ENCODE peak calls at places on chromosomes 4 and X, in nine cellular contexts. One of them, this sample, is unnamed.

GRCh38 chr4:156190606-156191005 is 236.9 kb upstream of the CTSO start:
- DNase-seq in CD4-positive, alpha-beta T cell: no peak
- DNase-seq in stimulated activated CD8-positive, alpha-beta memory T cell treated with anti-CD3 and anti-CD28 coated beads, Interleukin-2, amount 100 ng/mL, for 1 hour: no peak
- DNase-seq in posterior cingulate gyrus: no peak
- DNase-seq in stimulated activated CD4-positive, alpha-beta T cell treated with anti-CD3 and anti-CD28 coated beads, Interleukin-1b, Interleukin-23, amount 100 ng/mL, for 24 hours: no peak
- DNase-seq in pancreas: no peak
- DNase-seq in NT2/D1: no peak
- DNase-seq in NCI-H1105: no peak
- DNase-seq in GM20000: no peak
- DNase-seq in this sample: no peak

GRCh38 chr4:170395773-170396172 is 306.0 kb upstream of the AADAT start:
- DNase-seq in CD4-positive, alpha-beta T cell: no peak
- DNase-seq in stimulated activated CD8-positive, alpha-beta memory T cell treated with anti-CD3 and anti-CD28 coated beads, Interleukin-2, amount 100 ng/mL, for 1 hour: no peak
- DNase-seq in posterior cingulate gyrus: no peak
- DNase-seq in stimulated activated CD4-positive, alpha-beta T cell treated with anti-CD3 and anti-CD28 coated beads, Interleukin-1b, Interleukin-23, amount 100 ng/mL, for 24 hours: no peak
- DNase-seq in pancreas: no peak
- DNase-seq in NT2/D1: no peak
- DNase-seq in NCI-H1105: no peak
- DNase-seq in GM20000: no peak
- DNase-seq in this sample: no peak

GRCh38 chr4:25862411-25863346 is at the start of gene SEL1L3:
- DNase-seq in CD4-positive, alpha-beta T cell: no peak
- DNase-seq in stimulated activated CD8-positive, alpha-beta memory T cell treated with anti-CD3 and anti-CD28 coated beads, Interleukin-2, amount 100 ng/mL, for 1 hour: no peak
- DNase-seq in posterior cingulate gyrus: no peak
- DNase-seq in stimulated activated CD4-positive, alpha-beta T cell treated with anti-CD3 and anti-CD28 coated beads, Interleukin-1b, Interleukin-23, amount 100 ng/mL, for 24 hours: peak
- DNase-seq in pancreas: peak
- DNase-seq in NT2/D1: no peak
- DNase-seq in NCI-H1105: no peak
- DNase-seq in GM20000: peak
- DNase-seq in this sample: peak

GRCh38 chrX:138754861-138755260 is 43.3 kb upstream of the FGF13 start:
- DNase-seq in CD4-positive, alpha-beta T cell: no peak
- DNase-seq in stimulated activated CD8-positive, alpha-beta memory T cell treated with anti-CD3 and anti-CD28 coated beads, Interleukin-2, amount 100 ng/mL, for 1 hour: no peak
- DNase-seq in posterior cingulate gyrus: no peak
- DNase-seq in stimulated activated CD4-positive, alpha-beta T cell treated with anti-CD3 and anti-CD28 coated beads, Interleukin-1b, Interleukin-23, amount 100 ng/mL, for 24 hours: no peak
- DNase-seq in pancreas: no peak
- DNase-seq in NT2/D1: no peak
- DNase-seq in NCI-H1105: no peak
- DNase-seq in GM20000: no peak
- DNase-seq in this sample: no peak

GRCh38 chrX:134520860-134521390 is 61.0 kb downstream of the HPRT1 start:
- DNase-seq in CD4-positive, alpha-beta T cell: no peak
- DNase-seq in stimulated activated CD8-positive, alpha-beta memory T cell treated with anti-CD3 and anti-CD28 coated beads, Interleukin-2, amount 100 ng/mL, for 1 hour: no peak
- DNase-seq in posterior cingulate gyrus: no peak
- DNase-seq in stimulated activated CD4-positive, alpha-beta T cell treated with anti-CD3 and anti-CD28 coated beads, Interleukin-1b, Interleukin-23, amount 100 ng/mL, for 24 hours: no peak
- DNase-seq in pancreas: no peak
- DNase-seq in NT2/D1: peak
- DNase-seq in NCI-H1105: peak
- DNase-seq in GM20000: peak
- DNase-seq in this sample: peak

GRCh38 chr4:174524242-174524641 is 2.0 kb upstream of the HPGD start:
- DNase-seq in CD4-positive, alpha-beta T cell: no peak
- DNase-seq in stimulated activated CD8-positive, alpha-beta memory T cell treated with anti-CD3 and anti-CD28 coated beads, Interleukin-2, amount 100 ng/mL, for 1 hour: no peak
- DNase-seq in posterior cingulate gyrus: no peak
- DNase-seq in stimulated activated CD4-positive, alpha-beta T cell treated with anti-CD3 and anti-CD28 coated beads, Interleukin-1b, Interleukin-23, amount 100 ng/mL, for 24 hours: no peak
- DNase-seq in pancreas: no peak
- DNase-seq in NT2/D1: no peak
- DNase-seq in NCI-H1105: no peak
- DNase-seq in GM20000: no peak
- DNase-seq in this sample: no peak

GRCh38 chr4:163679189-163679588 is 184.7 kb downstream of the TMA16 start:
- DNase-seq in CD4-positive, alpha-beta T cell: no peak
- DNase-seq in stimulated activated CD8-positive, alpha-beta memory T cell treated with anti-CD3 and anti-CD28 coated beads, Interleukin-2, amount 100 ng/mL, for 1 hour: no peak
- DNase-seq in posterior cingulate gyrus: no peak
- DNase-seq in stimulated activated CD4-positive, alpha-beta T cell treated with anti-CD3 and anti-CD28 coated beads, Interleukin-1b, Interleukin-23, amount 100 ng/mL, for 24 hours: no peak
- DNase-seq in pancreas: no peak
- DNase-seq in NT2/D1: no peak
- DNase-seq in NCI-H1105: no peak
- DNase-seq in GM20000: peak
- DNase-seq in this sample: peak

GRCh38 chr4:34720563-34720962 is 1523.8 kb downstream of the ARAP2 start:
- DNase-seq in CD4-positive, alpha-beta T cell: no peak
- DNase-seq in stimulated activated CD8-positive, alpha-beta memory T cell treated with anti-CD3 and anti-CD28 coated beads, Interleukin-2, amount 100 ng/mL, for 1 hour: no peak
- DNase-seq in posterior cingulate gyrus: no peak
- DNase-seq in stimulated activated CD4-positive, alpha-beta T cell treated with anti-CD3 and anti-CD28 coated beads, Interleukin-1b, Interleukin-23, amount 100 ng/mL, for 24 hours: no peak
- DNase-seq in pancreas: no peak
- DNase-seq in NT2/D1: peak
- DNase-seq in NCI-H1105: peak
- DNase-seq in GM20000: peak
- DNase-seq in this sample: peak

GRCh38 chr4:107219681-107220080 is 183.6 kb upstream of the DKK2 start:
- DNase-seq in CD4-positive, alpha-beta T cell: no peak
- DNase-seq in stimulated activated CD8-positive, alpha-beta memory T cell treated with anti-CD3 and anti-CD28 coated beads, Interleukin-2, amount 100 ng/mL, for 1 hour: no peak
- DNase-seq in posterior cingulate gyrus: no peak
- DNase-seq in stimulated activated CD4-positive, alpha-beta T cell treated with anti-CD3 and anti-CD28 coated beads, Interleukin-1b, Interleukin-23, amount 100 ng/mL, for 24 hours: no peak
- DNase-seq in pancreas: no peak
- DNase-seq in NT2/D1: no peak
- DNase-seq in NCI-H1105: no peak
- DNase-seq in GM20000: no peak
- DNase-seq in this sample: no peak

GRCh38 chr4:141647982-141648381 is 11.6 kb downstream of the IL15 start:
- DNase-seq in CD4-positive, alpha-beta T cell: no peak
- DNase-seq in stimulated activated CD8-positive, alpha-beta memory T cell treated with anti-CD3 and anti-CD28 coated beads, Interleukin-2, amount 100 ng/mL, for 1 hour: no peak
- DNase-seq in posterior cingulate gyrus: no peak
- DNase-seq in stimulated activated CD4-positive, alpha-beta T cell treated with anti-CD3 and anti-CD28 coated beads, Interleukin-1b, Interleukin-23, amount 100 ng/mL, for 24 hours: no peak
- DNase-seq in pancreas: no peak
- DNase-seq in NT2/D1: no peak
- DNase-seq in NCI-H1105: no peak
- DNase-seq in GM20000: no peak
- DNase-seq in this sample: no peak

GRCh38 chr4:128191115-128191897 is 96.3 kb downstream of the PGRMC2 start:
- DNase-seq in CD4-positive, alpha-beta T cell: peak
- DNase-seq in stimulated activated CD8-positive, alpha-beta memory T cell treated with anti-CD3 and anti-CD28 coated beads, Interleukin-2, amount 100 ng/mL, for 1 hour: peak
- DNase-seq in posterior cingulate gyrus: peak
- DNase-seq in stimulated activated CD4-positive, alpha-beta T cell treated with anti-CD3 and anti-CD28 coated beads, Interleukin-1b, Interleukin-23, amount 100 ng/mL, for 24 hours: peak
- DNase-seq in pancreas: peak
- DNase-seq in NT2/D1: peak
- DNase-seq in NCI-H1105: peak
- DNase-seq in GM20000: peak
- DNase-seq in this sample: peak

GRCh38 chrX:134631404-134632346 is 26.6 kb downstream of the PLAC1 start:
- DNase-seq in CD4-positive, alpha-beta T cell: no peak
- DNase-seq in stimulated activated CD8-positive, alpha-beta memory T cell treated with anti-CD3 and anti-CD28 coated beads, Interleukin-2, amount 100 ng/mL, for 1 hour: no peak
- DNase-seq in posterior cingulate gyrus: no peak
- DNase-seq in stimulated activated CD4-positive, alpha-beta T cell treated with anti-CD3 and anti-CD28 coated beads, Interleukin-1b, Interleukin-23, amount 100 ng/mL, for 24 hours: no peak
- DNase-seq in pancreas: no peak
- DNase-seq in NT2/D1: no peak
- DNase-seq in NCI-H1105: peak
- DNase-seq in GM20000: no peak
- DNase-seq in this sample: no peak

GRCh38 chr4:16437836-16438235 is 211.6 kb upstream of the TAPT1 start:
- DNase-seq in CD4-positive, alpha-beta T cell: no peak
- DNase-seq in stimulated activated CD8-positive, alpha-beta memory T cell treated with anti-CD3 and anti-CD28 coated beads, Interleukin-2, amount 100 ng/mL, for 1 hour: no peak
- DNase-seq in posterior cingulate gyrus: no peak
- DNase-seq in stimulated activated CD4-positive, alpha-beta T cell treated with anti-CD3 and anti-CD28 coated beads, Interleukin-1b, Interleukin-23, amount 100 ng/mL, for 24 hours: no peak
- DNase-seq in pancreas: no peak
- DNase-seq in NT2/D1: no peak
- DNase-seq in NCI-H1105: no peak
- DNase-seq in GM20000: no peak
- DNase-seq in this sample: no peak

GRCh38 chr4:187294861-187295260 is 571.2 kb upstream of the FAT1 start:
- DNase-seq in CD4-positive, alpha-beta T cell: no peak
- DNase-seq in stimulated activated CD8-positive, alpha-beta memory T cell treated with anti-CD3 and anti-CD28 coated beads, Interleukin-2, amount 100 ng/mL, for 1 hour: no peak
- DNase-seq in posterior cingulate gyrus: no peak
- DNase-seq in stimulated activated CD4-positive, alpha-beta T cell treated with anti-CD3 and anti-CD28 coated beads, Interleukin-1b, Interleukin-23, amount 100 ng/mL, for 24 hours: no peak
- DNase-seq in pancreas: no peak
- DNase-seq in NT2/D1: no peak
- DNase-seq in NCI-H1105: no peak
- DNase-seq in GM20000: no peak
- DNase-seq in this sample: no peak

GRCh38 chr4:112069110-112069509 is 76.1 kb upstream of the FAM241A start:
- DNase-seq in CD4-positive, alpha-beta T cell: no peak
- DNase-seq in stimulated activated CD8-positive, alpha-beta memory T cell treated with anti-CD3 and anti-CD28 coated beads, Interleukin-2, amount 100 ng/mL, for 1 hour: no peak
- DNase-seq in posterior cingulate gyrus: no peak
- DNase-seq in stimulated activated CD4-positive, alpha-beta T cell treated with anti-CD3 and anti-CD28 coated beads, Interleukin-1b, Interleukin-23, amount 100 ng/mL, for 24 hours: no peak
- DNase-seq in pancreas: no peak
- DNase-seq in NT2/D1: no peak
- DNase-seq in NCI-H1105: no peak
- DNase-seq in GM20000: no peak
- DNase-seq in this sample: no peak

GRCh38 chr4:175806741-175807140 is 5.3 kb downstream of the GPM6A start:
- DNase-seq in CD4-positive, alpha-beta T cell: no peak
- DNase-seq in stimulated activated CD8-positive, alpha-beta memory T cell treated with anti-CD3 and anti-CD28 coated beads, Interleukin-2, amount 100 ng/mL, for 1 hour: no peak
- DNase-seq in posterior cingulate gyrus: no peak
- DNase-seq in stimulated activated CD4-positive, alpha-beta T cell treated with anti-CD3 and anti-CD28 coated beads, Interleukin-1b, Interleukin-23, amount 100 ng/mL, for 24 hours: no peak
- DNase-seq in pancreas: no peak
- DNase-seq in NT2/D1: no peak
- DNase-seq in NCI-H1105: no peak
- DNase-seq in GM20000: no peak
- DNase-seq in this sample: no peak

GRCh38 chrX:38890326-38890725 is 89.1 kb downstream of the MID1IP1 start:
- DNase-seq in CD4-positive, alpha-beta T cell: no peak
- DNase-seq in stimulated activated CD8-positive, alpha-beta memory T cell treated with anti-CD3 and anti-CD28 coated beads, Interleukin-2, amount 100 ng/mL, for 1 hour: no peak
- DNase-seq in posterior cingulate gyrus: no peak
- DNase-seq in stimulated activated CD4-positive, alpha-beta T cell treated with anti-CD3 and anti-CD28 coated beads, Interleukin-1b, Interleukin-23, amount 100 ng/mL, for 24 hours: no peak
- DNase-seq in pancreas: no peak
- DNase-seq in NT2/D1: no peak
- DNase-seq in NCI-H1105: no peak
- DNase-seq in GM20000: no peak
- DNase-seq in this sample: no peak

GRCh38 chr4:125594203-125594602 is 279.4 kb downstream of the FAT4 start:
- DNase-seq in CD4-positive, alpha-beta T cell: no peak
- DNase-seq in stimulated activated CD8-positive, alpha-beta memory T cell treated with anti-CD3 and anti-CD28 coated beads, Interleukin-2, amount 100 ng/mL, for 1 hour: no peak
- DNase-seq in posterior cingulate gyrus: no peak
- DNase-seq in stimulated activated CD4-positive, alpha-beta T cell treated with anti-CD3 and anti-CD28 coated beads, Interleukin-1b, Interleukin-23, amount 100 ng/mL, for 24 hours: no peak
- DNase-seq in pancreas: no peak
- DNase-seq in NT2/D1: no peak
- DNase-seq in NCI-H1105: no peak
- DNase-seq in GM20000: no peak
- DNase-seq in this sample: no peak